ENCODE peak calls at places on chromosomes 16 and 17, in four cellular contexts. T, B, U and A are unnamed samples.

GRCh38 chr17:75821552-75821951 is 22.7 kb downstream of the UNC13D start:
- DNase-seq in T (no peak), B (no peak), U (no peak), A (no peak)

GRCh38 chr16:11038777-11039176 is 94.4 kb downstream of the CLEC16A start:
- DNase-seq in U (no peak), B (no peak), T (no peak), A (no peak)

GRCh38 chr16:84177740-84178070 is 9.2 kb downstream of the TAF1C start:
- DNase-seq in B (no peak), U (no peak), T (peak), A (no peak)

GRCh38 chr17:12078791-12079190 is 58.1 kb downstream of the MAP2K4 start:
- DNase-seq in U (no peak), T (peak), B (no peak), A (no peak)

GRCh38 chr16:21656795-21657768 is 4.7 kb upstream of the IGSF6 start:
- DNase-seq in B (no peak), T (no peak), U (no peak), A (peak)

GRCh38 chr17:15378243-15378642 is 36.8 kb upstream of the TEKT3 start:
- DNase-seq in U (no peak), B (no peak), T (no peak), A (no peak)

GRCh38 chr17:41894791-41895331 is 23.9 kb downstream of the ACLY start:
- DNase-seq in T (peak), U (no peak), B (no peak), A (no peak)

GRCh38 chr16:22898874-22899348 is 84.9 kb downstream of the HS3ST2 start:
- DNase-seq in U (peak), T (no peak), B (peak), A (peak)

GRCh38 chr16:16071631-16072244 is 122.3 kb downstream of the ABCC1 start:
- DNase-seq in B (no peak), T (no peak), U (no peak), A (no peak)

GRCh38 chr17:16943032-16943352 is 28.9 kb downstream of the TNFRSF13B start:
- DNase-seq in U (no peak), B (no peak), T (no peak), A (no peak)

GRCh38 chr16:31400191-31400590 is 7.1 kb downstream of the ITGAD start:
- DNase-seq in U (no peak), B (peak), T (no peak), A (peak)

GRCh38 chr16:2842340-2843000 is 12.4 kb downstream of the ZG16B start:
- DNase-seq in U (peak), B (no peak), T (no peak), A (peak)

GRCh38 chr16:16956376-16956775 is 514.4 kb downstream of the XYLT1 start:
- DNase-seq in B (no peak), T (no peak), U (no peak), A (no peak)

GRCh38 chr16:12086861-12087260 is 110.3 kb downstream of the SNX29 start:
- DNase-seq in T (no peak), B (no peak), U (no peak), A (no peak)

GRCh38 chr16:6165330-6165984 is 1067.9 kb upstream of the EEF2KMT start:
- DNase-seq in B (no peak), U (no peak), T (no peak), A (no peak)

GRCh38 chr17:45050680-45051059 is 762 bp downstream of the DCAKD start:
- DNase-seq in T (no peak), B (no peak), U (peak), A (no peak)

GRCh38 chr17:2935622-2936021 is 127.8 kb downstream of the OR1D5 start:
- DNase-seq in T (no peak), U (no peak), B (no peak), A (no peak)

GRCh38 chr16:62254847-62255246 is 218.6 kb upstream of the CDH8 start:
- DNase-seq in T (no peak), B (no peak), U (no peak), A (no peak)

GRCh38 chr17:78356163-78356713 is 3.6 kb downstream of the SOCS3 start:
- DNase-seq in U (peak), T (no peak), B (no peak), A (peak)

GRCh38 chr16:59047114-59047513 is 313.0 kb upstream of the GOT2 start:
- DNase-seq in T (no peak), B (no peak), U (no peak), A (no peak)

GRCh38 chr17:12024332-12024731 is 3.7 kb downstream of the MAP2K4 start:
- DNase-seq in B (no peak), U (no peak), T (no peak), A (no peak)

GRCh38 chr16:29192329-29193247 is 207.7 kb downstream of the LAT start:
- DNase-seq in B (no peak), U (no peak), T (no peak), A (no peak)

GRCh38 chr16:706189-707061 is 824 bp upstream of the FBXL16 start:
- DNase-seq in U (no peak), T (no peak), B (no peak), A (no peak)

GRCh38 chr16:35744084-35744483 is 2284.7 kb downstream of the TP53TG3F start:
- DNase-seq in T (no peak), U (no peak), B (no peak), A (no peak)

GRCh38 chr17:74960739-74961342 is 11.7 kb downstream of the HID1 start:
- DNase-seq in U (peak), B (peak), T (no peak), A (no peak)

GRCh38 chr17:81526662-81527571 is 1.3 kb upstream of the FSCN2 start:
- DNase-seq in U (no peak), T (no peak), B (no peak), A (no peak)

GRCh38 chr17:48728232-48729231 is at the start of gene HOXB13:
- DNase-seq in U (peak), T (no peak), B (no peak), A (no peak)

GRCh38 chr17:3695723-3696411 is at the start of gene P2RX5:
- DNase-seq in B (no peak), T (no peak), U (peak), A (no peak)